ENCODE peak calls at places on chromosomes 12 and 14, in five cellular contexts. O is lung, H is tibial nerve, J is T-helper 1 cell, V is AG10803. T is an unnamed sample.

GRCh38 chr12:7032990-7033389 is 14.7 kb upstream of the LPCAT3 start:
- DNase-seq in O (no peak), H (no peak), V (no peak), J (no peak), T (no peak)

GRCh38 chr12:67155863-67156262 is 113.3 kb upstream of the CAND1 start:
- DNase-seq in O (no peak), J (no peak), V (peak; percentile 8), H (no peak), T (no peak)

GRCh38 chr14:85607571-85608219 is 77.8 kb downstream of the FLRT2 start:
- DNase-seq in H (no peak), O (no peak), J (no peak), V (peak; percentile 91), T (no peak)

GRCh38 chr12:118052324-118053070 is 8.5 kb downstream of the WSB2 start:
- DNase-seq in V (peak; percentile 97), H (peak; percentile 83), J (no peak), O (peak; percentile 85), T (peak; percentile 79)

GRCh38 chr14:89331398-89331797 is 85.6 kb downstream of the FOXN3 start:
- DNase-seq in V (no peak), H (no peak), O (no peak), J (no peak), T (no peak)

GRCh38 chr12:51974646-51975045 is 23.1 kb downstream of the ACVR1B start:
- DNase-seq in V (no peak), J (no peak), H (no peak), O (no peak), T (no peak)

GRCh38 chr14:94977016-94977415 is 180.3 kb downstream of the DICER1 start:
- DNase-seq in O (no peak), J (no peak), V (no peak), H (no peak), T (no peak)

GRCh38 chr14:104048758-104049496 is 36.6 kb upstream of the ASPG start:
- DNase-seq in V (peak; percentile 6), J (no peak), H (no peak), O (no peak), T (no peak)

GRCh38 chr12:133203344-133204263 is 22.3 kb downstream of the ZNF268 start:
- DNase-seq in O (no peak), H (no peak), J (no peak), V (peak; percentile 8), T (no peak)

GRCh38 chr12:87217486-87217885 is 811.7 kb downstream of the C12orf50 start:
- DNase-seq in V (no peak), O (no peak), H (no peak), J (no peak), T (no peak)

GRCh38 chr14:56098021-56098420 is 20.2 kb upstream of the PELI2 start:
- DNase-seq in V (no peak), J (no peak), O (no peak), H (no peak), T (no peak)

GRCh38 chr14:80231732-80232131 is 20.4 kb upstream of the DIO2 start:
- DNase-seq in O (no peak), V (no peak), H (no peak), J (no peak), T (no peak)

GRCh38 chr12:64450711-64451486 is 1.0 kb upstream of the TBK1 start:
- DNase-seq in V (peak; percentile 20), J (no peak), H (no peak), O (no peak), T (no peak)

GRCh38 chr12:104957388-104958008 is 592 bp downstream of the SLC41A2 start:
- DNase-seq in J (no peak), O (no peak), H (no peak), V (no peak), T (no peak)

GRCh38 chr14:33728010-33728498 is 222.8 kb downstream of the EGLN3 start:
- DNase-seq in J (no peak), V (no peak), O (no peak), H (no peak), T (no peak)

GRCh38 chr12:24069532-24070395 is 120.3 kb upstream of the SOX5 start:
- DNase-seq in V (no peak), O (no peak), H (no peak), J (no peak), T (no peak)

GRCh38 chr12:95615735-95616134 is 64.5 kb upstream of the USP44 start:
- DNase-seq in V (no peak), O (no peak), H (no peak), J (no peak), T (no peak)

GRCh38 chr12:49019435-49020317 is 1.1 kb upstream of the PRKAG1 start:
- DNase-seq in J (no peak), V (peak; percentile 52), H (peak; percentile 40), O (no peak), T (no peak)

GRCh38 chr14:77988966-77989365 is 181.2 kb upstream of the NRXN3 start:
- DNase-seq in J (no peak), V (peak; percentile 47), H (peak; percentile 31), O (no peak), T (no peak)

GRCh38 chr12:3035815-3036702 is 41.1 kb upstream of the TSPAN9 start:
- DNase-seq in H (no peak), O (no peak), J (no peak), V (no peak), T (no peak)

GRCh38 chr12:89140580-89141236 is 211.6 kb downstream of the DUSP6 start:
- DNase-seq in O (no peak), J (no peak), V (peak; percentile 82), H (no peak), T (no peak)

GRCh38 chr12:69512820-69513219 is 42.6 kb downstream of the FRS2 start:
- DNase-seq in O (no peak), J (no peak), H (no peak), V (no peak), T (no peak)

GRCh38 chr12:11943919-11944318 is 126.8 kb upstream of the BCL2L14 start:
- DNase-seq in H (no peak), J (no peak), O (no peak), V (no peak), T (no peak)

GRCh38 chr12:24719293-24719721 is 229.6 kb downstream of the BCAT1 start:
- DNase-seq in V (peak; percentile 27), J (no peak), H (no peak), O (no peak), T (no peak)

GRCh38 chr12:106586803-106587684 is 4.2 kb downstream of the RFX4 start:
- DNase-seq in V (no peak), H (no peak), J (no peak), O (no peak), T (no peak)

GRCh38 chr14:69711065-69711464 is 55.9 kb upstream of the SRSF5 start:
- DNase-seq in J (no peak), O (no peak), V (peak; percentile 34), H (no peak), T (no peak)

GRCh38 chr12:52190860-52191729 is 719 bp downstream of the KRT80 start:
- DNase-seq in H (no peak), V (no peak), J (no peak), O (no peak), T (no peak)

GRCh38 chr14:99395904-99396530 is 84.6 kb downstream of the SETD3 start:
- DNase-seq in V (peak; percentile 33), J (no peak), H (no peak), O (no peak), T (no peak)

GRCh38 chr12:9331218-9331626 is 123.0 kb upstream of the PZP start:
- DNase-seq in H (peak; percentile 72), V (peak; percentile 37), O (peak; percentile 64), J (peak; percentile 35), T (no peak)

GRCh38 chr12:958449-959123 is 9.1 kb upstream of the RAD52 start:
- DNase-seq in H (no peak), O (no peak), V (no peak), J (no peak), T (no peak)

GRCh38 chr12:107847430-107847829 is 72.9 kb downstream of the ASCL4 start:
- DNase-seq in O (no peak), H (no peak), J (no peak), V (no peak), T (no peak)